ENCODE peak calls at places on chromosome 7, in six cellular contexts. One of them, this sample, is unnamed.

GRCh38 chr7:1691601-1692499 is 21.8 kb downstream of the ELFN1 start:
- DNase-seq in CD4-positive, alpha-beta T cell: no peak
- DNase-seq in NCI-H460: no peak
- DNase-seq in Peyer's patch: peak; percentile 27
- DNase-seq in neural crest cell: no peak
- DNase-seq in activated naive CD4-positive, alpha-beta T cell treated with anti-CD3 and anti-CD28 coated beads, Interleukin-2, amount 10 ng/mL, durations not matched to agents 7 days and 5 days: peak; percentile 5
- DNase-seq in this sample: no peak

GRCh38 chr7:67758551-67758950 is 761.9 kb downstream of the TYW1 start:
- DNase-seq in CD4-positive, alpha-beta T cell: no peak
- DNase-seq in activated naive CD4-positive, alpha-beta T cell treated with anti-CD3 and anti-CD28 coated beads, Interleukin-2, amount 10 ng/mL, durations not matched to agents 7 days and 5 days: no peak
- DNase-seq in neural crest cell: no peak
- DNase-seq in Peyer's patch: no peak
- DNase-seq in NCI-H460: no peak
- DNase-seq in this sample: no peak

GRCh38 chr7:70419816-70420215 is 712.1 kb upstream of the GALNT17 start:
- DNase-seq in NCI-H460: no peak
- DNase-seq in neural crest cell: no peak
- DNase-seq in CD4-positive, alpha-beta T cell: no peak
- DNase-seq in activated naive CD4-positive, alpha-beta T cell treated with anti-CD3 and anti-CD28 coated beads, Interleukin-2, amount 10 ng/mL, durations not matched to agents 7 days and 5 days: no peak
- DNase-seq in Peyer's patch: no peak
- DNase-seq in this sample: no peak

GRCh38 chr7:43757073-43757720 is 1.3 kb upstream of the BLVRA start:
- DNase-seq in neural crest cell: no peak
- DNase-seq in NCI-H460: no peak
- DNase-seq in activated naive CD4-positive, alpha-beta T cell treated with anti-CD3 and anti-CD28 coated beads, Interleukin-2, amount 10 ng/mL, durations not matched to agents 7 days and 5 days: no peak
- DNase-seq in CD4-positive, alpha-beta T cell: no peak
- DNase-seq in Peyer's patch: no peak
- DNase-seq in this sample: no peak

GRCh38 chr7:22810843-22811242 is 11.8 kb downstream of the TOMM7 start:
- DNase-seq in activated naive CD4-positive, alpha-beta T cell treated with anti-CD3 and anti-CD28 coated beads, Interleukin-2, amount 10 ng/mL, durations not matched to agents 7 days and 5 days: no peak
- DNase-seq in CD4-positive, alpha-beta T cell: no peak
- DNase-seq in NCI-H460: no peak
- DNase-seq in Peyer's patch: no peak
- DNase-seq in neural crest cell: no peak
- DNase-seq in this sample: no peak

GRCh38 chr7:15291707-15292106 is 270.1 kb downstream of the AGMO start:
- DNase-seq in activated naive CD4-positive, alpha-beta T cell treated with anti-CD3 and anti-CD28 coated beads, Interleukin-2, amount 10 ng/mL, durations not matched to agents 7 days and 5 days: no peak
- DNase-seq in CD4-positive, alpha-beta T cell: no peak
- DNase-seq in NCI-H460: no peak
- DNase-seq in neural crest cell: no peak
- DNase-seq in Peyer's patch: no peak
- DNase-seq in this sample: no peak

GRCh38 chr7:90903856-90904255 is 307.7 kb downstream of the CDK14 start:
- DNase-seq in CD4-positive, alpha-beta T cell: no peak
- DNase-seq in Peyer's patch: no peak
- DNase-seq in NCI-H460: no peak
- DNase-seq in activated naive CD4-positive, alpha-beta T cell treated with anti-CD3 and anti-CD28 coated beads, Interleukin-2, amount 10 ng/mL, durations not matched to agents 7 days and 5 days: no peak
- DNase-seq in neural crest cell: no peak
- DNase-seq in this sample: no peak

GRCh38 chr7:137880432-137880831 is 33.7 kb upstream of the DGKI start:
- DNase-seq in CD4-positive, alpha-beta T cell: no peak
- DNase-seq in activated naive CD4-positive, alpha-beta T cell treated with anti-CD3 and anti-CD28 coated beads, Interleukin-2, amount 10 ng/mL, durations not matched to agents 7 days and 5 days: no peak
- DNase-seq in Peyer's patch: no peak
- DNase-seq in neural crest cell: no peak
- DNase-seq in NCI-H460: no peak
- DNase-seq in this sample: no peak

GRCh38 chr7:141071855-141072547 is 1.9 kb upstream of the TMEM178B start:
- DNase-seq in NCI-H460: no peak
- DNase-seq in CD4-positive, alpha-beta T cell: no peak
- DNase-seq in neural crest cell: peak; percentile 8
- DNase-seq in activated naive CD4-positive, alpha-beta T cell treated with anti-CD3 and anti-CD28 coated beads, Interleukin-2, amount 10 ng/mL, durations not matched to agents 7 days and 5 days: no peak
- DNase-seq in Peyer's patch: no peak
- DNase-seq in this sample: no peak

GRCh38 chr7:103129702-103130557 is 19.0 kb downstream of the NAPEPLD start:
- DNase-seq in CD4-positive, alpha-beta T cell: no peak
- DNase-seq in activated naive CD4-positive, alpha-beta T cell treated with anti-CD3 and anti-CD28 coated beads, Interleukin-2, amount 10 ng/mL, durations not matched to agents 7 days and 5 days: no peak
- DNase-seq in Peyer's patch: no peak
- DNase-seq in neural crest cell: no peak
- DNase-seq in NCI-H460: no peak
- DNase-seq in this sample: no peak

This sample was measured in DND-41.